ENCODE peak calls at places on chromosomes 16 and 17, in eight cellular contexts. One of them, this sample, is unnamed.

GRCh38 chr16:67430504-67431076 is 331 bp upstream of the HSD11B2 start:
- DNase-seq in omental fat pad: no peak
- DNase-seq in mucosa of gallbladder: peak; percentile 67
- DNase-seq in right lobe of liver: peak; percentile 86
- DNase-seq in posterior cingulate gyrus: no peak
- DNase-seq in lower lobe of right lung: peak; percentile 64
- DNase-seq in fibroblast of villous mesenchyme: no peak
- DNase-seq in NCI-H82: peak; percentile 56
- DNase-seq in this sample: no peak

GRCh38 chr17:78351449-78352006 is 8.3 kb downstream of the SOCS3 start:
- DNase-seq in lower lobe of right lung: peak; percentile 94
- DNase-seq in posterior cingulate gyrus: peak; percentile 92
- DNase-seq in omental fat pad: peak; percentile 90
- DNase-seq in mucosa of gallbladder: peak; percentile 92
- DNase-seq in fibroblast of villous mesenchyme: peak; percentile 100
- DNase-seq in NCI-H82: no peak
- DNase-seq in right lobe of liver: peak; percentile 97
- DNase-seq in this sample: peak; percentile 88

GRCh38 chr16:30377050-30377811 is 2.6 kb downstream of the MYL11 start:
- DNase-seq in omental fat pad: no peak
- DNase-seq in right lobe of liver: no peak
- DNase-seq in lower lobe of right lung: no peak
- DNase-seq in NCI-H82: no peak
- DNase-seq in fibroblast of villous mesenchyme: no peak
- DNase-seq in mucosa of gallbladder: no peak
- DNase-seq in posterior cingulate gyrus: no peak
- DNase-seq in this sample: no peak

GRCh38 chr16:15781650-15782049 is 75.2 kb downstream of the MYH11 start:
- DNase-seq in NCI-H82: no peak
- DNase-seq in omental fat pad: no peak
- DNase-seq in right lobe of liver: no peak
- DNase-seq in lower lobe of right lung: no peak
- DNase-seq in fibroblast of villous mesenchyme: no peak
- DNase-seq in mucosa of gallbladder: no peak
- DNase-seq in posterior cingulate gyrus: no peak
- DNase-seq in this sample: peak; percentile 1

GRCh38 chr17:82615084-82616020 is 32.9 kb downstream of the WDR45B start:
- DNase-seq in posterior cingulate gyrus: no peak
- DNase-seq in right lobe of liver: no peak
- DNase-seq in mucosa of gallbladder: no peak
- DNase-seq in NCI-H82: peak; percentile 19
- DNase-seq in lower lobe of right lung: no peak
- DNase-seq in fibroblast of villous mesenchyme: no peak
- DNase-seq in omental fat pad: no peak
- DNase-seq in this sample: peak; percentile 58

GRCh38 chr17:74749262-74750038 is 1.0 kb downstream of the NHERF1 start:
- DNase-seq in lower lobe of right lung: no peak
- DNase-seq in omental fat pad: no peak
- DNase-seq in posterior cingulate gyrus: no peak
- DNase-seq in NCI-H82: peak; percentile 43
- DNase-seq in fibroblast of villous mesenchyme: peak; percentile 58
- DNase-seq in mucosa of gallbladder: no peak
- DNase-seq in right lobe of liver: no peak
- DNase-seq in this sample: peak; percentile 93

GRCh38 chr16:72191551-72191950 is 19.6 kb upstream of the PMFBP1 start:
- DNase-seq in lower lobe of right lung: no peak
- DNase-seq in posterior cingulate gyrus: no peak
- DNase-seq in right lobe of liver: no peak
- DNase-seq in omental fat pad: no peak
- DNase-seq in NCI-H82: no peak
- DNase-seq in fibroblast of villous mesenchyme: no peak
- DNase-seq in mucosa of gallbladder: no peak
- DNase-seq in this sample: no peak

GRCh38 chr17:21573961-21574610 is 118.2 kb upstream of the KCNJ18 start:
- DNase-seq in omental fat pad: no peak
- DNase-seq in fibroblast of villous mesenchyme: peak; percentile 67
- DNase-seq in NCI-H82: peak; percentile 60
- DNase-seq in right lobe of liver: no peak
- DNase-seq in posterior cingulate gyrus: peak; percentile 86
- DNase-seq in lower lobe of right lung: peak; percentile 66
- DNase-seq in mucosa of gallbladder: peak; percentile 63
- DNase-seq in this sample: no peak

GRCh38 chr16:82943371-82943770 is 316.6 kb downstream of the CDH13 start:
- DNase-seq in fibroblast of villous mesenchyme: peak; percentile 37
- DNase-seq in omental fat pad: no peak
- DNase-seq in right lobe of liver: no peak
- DNase-seq in posterior cingulate gyrus: no peak
- DNase-seq in lower lobe of right lung: no peak
- DNase-seq in NCI-H82: no peak
- DNase-seq in mucosa of gallbladder: no peak
- DNase-seq in this sample: no peak

GRCh38 chr16:74837056-74837455 is 62.4 kb upstream of the FA2H start:
- DNase-seq in fibroblast of villous mesenchyme: no peak
- DNase-seq in lower lobe of right lung: no peak
- DNase-seq in omental fat pad: no peak
- DNase-seq in posterior cingulate gyrus: no peak
- DNase-seq in NCI-H82: no peak
- DNase-seq in right lobe of liver: no peak
- DNase-seq in mucosa of gallbladder: no peak
- DNase-seq in this sample: no peak

GRCh38 chr17:79087428-79088143 is 13.0 kb downstream of the ENGASE start:
- DNase-seq in mucosa of gallbladder: peak; percentile 70
- DNase-seq in fibroblast of villous mesenchyme: peak; percentile 48
- DNase-seq in lower lobe of right lung: peak; percentile 79
- DNase-seq in right lobe of liver: no peak
- DNase-seq in omental fat pad: peak; percentile 75
- DNase-seq in posterior cingulate gyrus: peak; percentile 77
- DNase-seq in NCI-H82: peak; percentile 84
- DNase-seq in this sample: peak; percentile 92

GRCh38 chr16:4261557-4262172 is 11.2 kb downstream of the TFAP4 start:
- DNase-seq in fibroblast of villous mesenchyme: peak; percentile 59
- DNase-seq in omental fat pad: no peak
- DNase-seq in NCI-H82: peak; percentile 75
- DNase-seq in right lobe of liver: no peak
- DNase-seq in posterior cingulate gyrus: no peak
- DNase-seq in lower lobe of right lung: no peak
- DNase-seq in mucosa of gallbladder: no peak
- DNase-seq in this sample: no peak

GRCh38 chr16:57736419-57737281 is 1.1 kb downstream of the KATNB1 start:
- DNase-seq in fibroblast of villous mesenchyme: peak; percentile 78
- DNase-seq in posterior cingulate gyrus: peak; percentile 61
- DNase-seq in omental fat pad: no peak
- DNase-seq in NCI-H82: peak; percentile 64
- DNase-seq in lower lobe of right lung: no peak
- DNase-seq in right lobe of liver: no peak
- DNase-seq in mucosa of gallbladder: peak; percentile 48
- DNase-seq in this sample: peak; percentile 84

GRCh38 chr17:44362964-44363612 is 565 bp downstream of the FAM171A2 start:
- DNase-seq in omental fat pad: no peak
- DNase-seq in mucosa of gallbladder: no peak
- DNase-seq in posterior cingulate gyrus: no peak
- DNase-seq in right lobe of liver: no peak
- DNase-seq in lower lobe of right lung: no peak
- DNase-seq in fibroblast of villous mesenchyme: no peak
- DNase-seq in NCI-H82: peak; percentile 65
- DNase-seq in this sample: no peak

GRCh38 chr16:82061861-82062525 is 26.9 kb downstream of the HSD17B2 start:
- DNase-seq in posterior cingulate gyrus: no peak
- DNase-seq in mucosa of gallbladder: no peak
- DNase-seq in NCI-H82: peak; percentile 49
- DNase-seq in omental fat pad: no peak
- DNase-seq in right lobe of liver: no peak
- DNase-seq in lower lobe of right lung: no peak
- DNase-seq in fibroblast of villous mesenchyme: peak; percentile 65
- DNase-seq in this sample: no peak

GRCh38 chr16:64167851-64168770 is 953.8 kb downstream of the CDH11 start:
- DNase-seq in lower lobe of right lung: no peak
- DNase-seq in omental fat pad: no peak
- DNase-seq in posterior cingulate gyrus: no peak
- DNase-seq in fibroblast of villous mesenchyme: no peak
- DNase-seq in NCI-H82: peak; percentile 20
- DNase-seq in right lobe of liver: no peak
- DNase-seq in mucosa of gallbladder: no peak
- DNase-seq in this sample: no peak

GRCh38 chr16:53465606-53466290 is 31.5 kb downstream of the RBL2 start:
- DNase-seq in mucosa of gallbladder: no peak
- DNase-seq in omental fat pad: no peak
- DNase-seq in NCI-H82: peak; percentile 11
- DNase-seq in fibroblast of villous mesenchyme: peak; percentile 81
- DNase-seq in posterior cingulate gyrus: no peak
- DNase-seq in right lobe of liver: no peak
- DNase-seq in lower lobe of right lung: no peak
- DNase-seq in this sample: no peak

GRCh38 chr16:12470311-12471229 is 333.1 kb downstream of the CPPED1 start:
- DNase-seq in posterior cingulate gyrus: peak; percentile 54
- DNase-seq in fibroblast of villous mesenchyme: no peak
- DNase-seq in mucosa of gallbladder: no peak
- DNase-seq in right lobe of liver: no peak
- DNase-seq in omental fat pad: no peak
- DNase-seq in NCI-H82: no peak
- DNase-seq in lower lobe of right lung: no peak
- DNase-seq in this sample: no peak

GRCh38 chr17:33057564-33057963 is 65.9 kb downstream of the SPACA3 start:
- DNase-seq in posterior cingulate gyrus: no peak
- DNase-seq in lower lobe of right lung: no peak
- DNase-seq in omental fat pad: no peak
- DNase-seq in NCI-H82: no peak
- DNase-seq in fibroblast of villous mesenchyme: no peak
- DNase-seq in right lobe of liver: no peak
- DNase-seq in mucosa of gallbladder: no peak
- DNase-seq in this sample: no peak

GRCh38 chr16:73047536-73048291 is at the start of gene ZFHX3:
- DNase-seq in mucosa of gallbladder: peak; percentile 53
- DNase-seq in posterior cingulate gyrus: peak; percentile 50
- DNase-seq in lower lobe of right lung: peak; percentile 84
- DNase-seq in right lobe of liver: peak; percentile 87
- DNase-seq in omental fat pad: no peak
- DNase-seq in fibroblast of villous mesenchyme: peak; percentile 66
- DNase-seq in NCI-H82: peak; percentile 59
- DNase-seq in this sample: peak; percentile 89

GRCh38 chr17:10151667-10152496 is 46.5 kb downstream of the GAS7 start:
- DNase-seq in right lobe of liver: peak; percentile 58
- DNase-seq in NCI-H82: no peak
- DNase-seq in lower lobe of right lung: peak; percentile 55
- DNase-seq in fibroblast of villous mesenchyme: no peak
- DNase-seq in mucosa of gallbladder: peak; percentile 37
- DNase-seq in omental fat pad: no peak
- DNase-seq in posterior cingulate gyrus: peak; percentile 17
- DNase-seq in this sample: no peak

GRCh38 chr16:82761858-82762257 is 135.1 kb downstream of the CDH13 start:
- DNase-seq in posterior cingulate gyrus: no peak
- DNase-seq in mucosa of gallbladder: no peak
- DNase-seq in NCI-H82: no peak
- DNase-seq in omental fat pad: no peak
- DNase-seq in lower lobe of right lung: no peak
- DNase-seq in fibroblast of villous mesenchyme: peak; percentile 60
- DNase-seq in right lobe of liver: peak; percentile 58
- DNase-seq in this sample: no peak

This sample was measured in spleen.